ENCODE peak calls at places on chromosomes 2 and 18, in six cellular contexts. One of them, this sample, is unnamed.

GRCh38 chr18:36187826-36188721 is 777 bp downstream of the MOCOS start:
- DNase-seq in stomach: peak; percentile 30
- DNase-seq in left lung: peak; percentile 81
- DNase-seq in neural progenitor cell: peak; percentile 23
- DNase-seq in small intestine: peak; percentile 90
- DNase-seq in adipocyte: peak; percentile 25
- DNase-seq in this sample: no peak

GRCh38 chr2:4901092-4901735 is 791.0 kb upstream of the SOX11 start:
- DNase-seq in adipocyte: no peak
- DNase-seq in small intestine: no peak
- DNase-seq in neural progenitor cell: peak; percentile 82
- DNase-seq in stomach: no peak
- DNase-seq in left lung: peak; percentile 58
- DNase-seq in this sample: no peak

GRCh38 chr2:11610624-11611242 is 59.3 kb downstream of the NTSR2 start:
- DNase-seq in neural progenitor cell: no peak
- DNase-seq in left lung: peak; percentile 72
- DNase-seq in adipocyte: no peak
- DNase-seq in stomach: no peak
- DNase-seq in small intestine: no peak
- DNase-seq in this sample: no peak

GRCh38 chr2:25309402-25309801 is 32.3 kb downstream of the DNMT3A start:
- DNase-seq in stomach: peak; percentile 52
- DNase-seq in neural progenitor cell: peak; percentile 75
- DNase-seq in small intestine: peak; percentile 33
- DNase-seq in left lung: no peak
- DNase-seq in adipocyte: peak; percentile 52
- DNase-seq in this sample: no peak

GRCh38 chr2:205390866-205391265 is 291.4 kb upstream of the NRP2 start:
- DNase-seq in stomach: no peak
- DNase-seq in adipocyte: no peak
- DNase-seq in left lung: no peak
- DNase-seq in small intestine: no peak
- DNase-seq in neural progenitor cell: no peak
- DNase-seq in this sample: no peak

GRCh38 chr2:156343096-156343939 is 10.8 kb upstream of the NR4A2 start:
- DNase-seq in adipocyte: no peak
- DNase-seq in small intestine: no peak
- DNase-seq in stomach: no peak
- DNase-seq in left lung: no peak
- DNase-seq in neural progenitor cell: no peak
- DNase-seq in this sample: no peak

GRCh38 chr18:56030060-56030459 is 442.1 kb upstream of the TCF4 start:
- DNase-seq in stomach: no peak
- DNase-seq in neural progenitor cell: no peak
- DNase-seq in left lung: no peak
- DNase-seq in small intestine: no peak
- DNase-seq in adipocyte: no peak
- DNase-seq in this sample: no peak

GRCh38 chr2:188089896-188090295 is 201.8 kb upstream of the GULP1 start:
- DNase-seq in stomach: no peak
- DNase-seq in adipocyte: no peak
- DNase-seq in neural progenitor cell: no peak
- DNase-seq in left lung: no peak
- DNase-seq in small intestine: no peak
- DNase-seq in this sample: no peak

GRCh38 chr18:22703883-22704626 is 229.1 kb upstream of the RBBP8 start:
- DNase-seq in neural progenitor cell: peak; percentile 66
- DNase-seq in adipocyte: peak; percentile 66
- DNase-seq in left lung: no peak
- DNase-seq in small intestine: peak; percentile 81
- DNase-seq in stomach: no peak
- DNase-seq in this sample: no peak

GRCh38 chr2:28547906-28548600 is 52.2 kb downstream of the PLB1 start:
- DNase-seq in left lung: no peak
- DNase-seq in stomach: no peak
- DNase-seq in small intestine: peak; percentile 42
- DNase-seq in adipocyte: no peak
- DNase-seq in neural progenitor cell: no peak
- DNase-seq in this sample: no peak

GRCh38 chr2:17606851-17607250 is 66.4 kb downstream of the VSNL1 start:
- DNase-seq in adipocyte: no peak
- DNase-seq in stomach: no peak
- DNase-seq in left lung: no peak
- DNase-seq in neural progenitor cell: peak; percentile 28
- DNase-seq in small intestine: no peak
- DNase-seq in this sample: no peak

GRCh38 chr2:136110528-136110927 is 7.4 kb downstream of the CXCR4 start:
- DNase-seq in left lung: no peak
- DNase-seq in adipocyte: no peak
- DNase-seq in small intestine: no peak
- DNase-seq in stomach: no peak
- DNase-seq in neural progenitor cell: no peak
- DNase-seq in this sample: no peak

GRCh38 chr2:188852752-188853151 is 121.4 kb upstream of the COL3A1 start:
- DNase-seq in neural progenitor cell: no peak
- DNase-seq in adipocyte: peak; percentile 55
- DNase-seq in small intestine: no peak
- DNase-seq in left lung: no peak
- DNase-seq in stomach: no peak
- DNase-seq in this sample: no peak

GRCh38 chr18:78411539-78411938 is 568.1 kb upstream of the SALL3 start:
- DNase-seq in neural progenitor cell: no peak
- DNase-seq in adipocyte: no peak
- DNase-seq in stomach: no peak
- DNase-seq in left lung: no peak
- DNase-seq in small intestine: no peak
- DNase-seq in this sample: no peak
- H3K36me3 ChIP-seq in neural progenitor cell: no peaks in the 10 kb centered on the region
- H3K36me3 ChIP-seq in adipocyte: no peaks in the 10 kb centered on the region
- H3K36me3 ChIP-seq in stomach: no peaks in the 10 kb centered on the region
- H3K36me3 ChIP-seq in left lung: no peaks in the 10 kb centered on the region
- H3K36me3 ChIP-seq in small intestine: no peaks in the 10 kb centered on the region
- H3K36me3 ChIP-seq in this sample: no peaks in the 10 kb centered on the region

GRCh38 chr2:227529871-227530270 is 57.9 kb downstream of the AGFG1 start:
- DNase-seq in left lung: no peak
- DNase-seq in neural progenitor cell: no peak
- DNase-seq in small intestine: no peak
- DNase-seq in adipocyte: no peak
- DNase-seq in stomach: no peak
- DNase-seq in this sample: no peak
- H3K36me3 ChIP-seq in left lung: peaks cover 76% of the 10 kb centered on the region
- H3K36me3 ChIP-seq in neural progenitor cell: peaks cover 29% of the 10 kb centered on the region
- H3K36me3 ChIP-seq in small intestine: peaks cover 4% of the 10 kb centered on the region
- H3K36me3 ChIP-seq in adipocyte: peaks cover 82% of the 10 kb centered on the region
- H3K36me3 ChIP-seq in stomach: peaks cover 13% of the 10 kb centered on the region
- H3K36me3 ChIP-seq in this sample: no peaks in the 10 kb centered on the region

DNA sequence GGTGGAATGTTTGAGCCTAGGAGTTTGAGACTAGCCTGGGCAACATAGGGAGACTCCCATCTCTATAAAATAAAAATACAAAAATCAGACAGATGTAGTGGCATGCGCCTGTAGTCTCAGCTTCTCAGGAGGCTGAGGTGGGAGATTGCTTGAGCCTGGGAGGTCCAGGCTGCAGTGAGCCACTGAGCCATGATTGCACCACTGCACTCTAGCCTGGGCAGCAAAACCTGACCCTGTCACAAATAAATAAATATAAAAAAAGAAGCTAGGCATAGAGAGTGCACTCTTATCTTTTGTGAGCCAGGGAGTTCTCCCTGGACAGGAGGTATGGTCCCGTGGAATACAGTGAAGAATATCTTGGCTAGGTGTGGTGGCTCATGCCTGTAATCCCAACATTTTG is 11.0 kb upstream of the KYNU start:
- DNase-seq in left lung: no peak
- DNase-seq in stomach: no peak
- DNase-seq in neural progenitor cell: no peak
- DNase-seq in small intestine: no peak
- DNase-seq in adipocyte: no peak
- DNase-seq in this sample: no peak
- H3K36me3 ChIP-seq in left lung: no peaks in the 10 kb centered on the region
- H3K36me3 ChIP-seq in stomach: no peaks in the 10 kb centered on the region
- H3K36me3 ChIP-seq in neural progenitor cell: no peaks in the 10 kb centered on the region
- H3K36me3 ChIP-seq in small intestine: no peaks in the 10 kb centered on the region
- H3K36me3 ChIP-seq in adipocyte: no peaks in the 10 kb centered on the region
- H3K36me3 ChIP-seq in this sample: no peaks in the 10 kb centered on the region

GRCh38 chr2:169637620-169638019 is 53.5 kb downstream of the PPIG start:
- DNase-seq in stomach: no peak
- DNase-seq in neural progenitor cell: no peak
- DNase-seq in adipocyte: peak; percentile 86
- DNase-seq in left lung: no peak
- DNase-seq in small intestine: no peak
- DNase-seq in this sample: peak; percentile 64

GRCh38 chr2:169641464-169641863 is 52.7 kb downstream of the CFAP210 start:
- DNase-seq in left lung: no peak
- DNase-seq in neural progenitor cell: no peak
- DNase-seq in adipocyte: no peak
- DNase-seq in stomach: no peak
- DNase-seq in small intestine: no peak
- DNase-seq in this sample: no peak

GRCh38 chr2:169640104-169640503 is 54.1 kb downstream of the CFAP210 start:
- DNase-seq in small intestine: peak; percentile 9
- DNase-seq in adipocyte: no peak
- DNase-seq in left lung: no peak
- DNase-seq in neural progenitor cell: no peak
- DNase-seq in stomach: no peak
- DNase-seq in this sample: no peak

DNA sequence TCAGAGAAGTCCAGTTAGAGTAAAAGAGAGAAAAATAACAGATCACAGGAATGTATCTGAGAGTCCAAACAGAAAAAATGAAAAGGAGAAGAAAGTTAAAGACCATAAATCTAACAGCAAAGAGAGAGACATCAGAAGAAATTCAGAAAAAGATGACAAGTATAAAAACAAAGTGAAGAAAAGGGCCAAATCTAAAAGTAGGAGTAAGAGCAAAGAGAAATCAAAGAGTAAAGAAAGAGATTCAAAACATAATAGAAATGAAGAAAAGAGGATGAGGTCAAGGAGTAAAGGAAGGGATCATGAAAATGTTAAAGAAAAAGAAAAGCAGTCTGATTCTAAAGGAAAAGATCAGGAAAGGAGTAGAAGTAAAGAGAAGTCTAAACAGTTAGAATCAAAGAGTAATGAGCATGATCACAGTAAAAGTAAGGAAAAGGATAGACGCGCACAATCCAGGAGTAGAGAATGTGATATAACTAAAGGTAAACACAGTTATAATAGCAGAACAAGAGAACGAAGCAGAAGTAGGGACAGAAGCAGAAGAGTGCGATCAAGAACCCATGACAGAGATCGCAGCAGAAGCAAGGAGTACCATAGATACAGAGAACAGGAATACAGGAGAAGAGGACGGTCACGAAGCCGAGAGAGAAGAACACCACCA is 52.4 kb downstream of the PPIG start:
- DNase-seq in small intestine: no peak
- DNase-seq in stomach: no peak
- DNase-seq in adipocyte: no peak
- DNase-seq in neural progenitor cell: no peak
- DNase-seq in left lung: no peak
- DNase-seq in this sample: no peak
- H3K36me3 ChIP-seq in small intestine: peaks cover 5% of the 10 kb centered on the region
- H3K36me3 ChIP-seq in stomach: peaks cover 24% of the 10 kb centered on the region
- H3K36me3 ChIP-seq in adipocyte: peaks cover 53% of the 10 kb centered on the region
- H3K36me3 ChIP-seq in neural progenitor cell: peaks cover 17% of the 10 kb centered on the region
- H3K36me3 ChIP-seq in left lung: peaks cover 66% of the 10 kb centered on the region
- H3K36me3 ChIP-seq in this sample: peaks cover 3% of the 10 kb centered on the region

DNA sequence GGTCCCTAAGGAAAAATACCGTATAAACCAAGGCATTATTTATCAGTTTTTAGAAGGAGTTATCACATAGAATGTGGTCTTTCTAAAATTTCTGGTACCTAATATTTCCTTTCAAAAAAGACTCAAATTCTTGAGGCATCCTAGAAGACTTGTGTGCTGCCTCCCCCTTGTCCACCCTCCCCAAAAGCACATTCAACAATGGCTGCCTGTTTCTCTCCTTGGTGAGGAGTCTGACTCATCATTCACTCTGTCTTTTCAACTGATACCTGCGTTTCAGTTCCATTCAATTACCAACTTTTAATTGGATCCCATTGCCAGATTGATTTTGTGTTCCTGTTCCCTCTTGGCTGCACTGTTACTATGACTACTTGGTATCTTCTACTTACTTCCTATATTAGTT is 72.8 kb downstream of the XRCC5 start:
- DNase-seq in neural progenitor cell: peak; percentile 28
- DNase-seq in small intestine: no peak
- DNase-seq in adipocyte: no peak
- DNase-seq in stomach: no peak
- DNase-seq in left lung: no peak
- DNase-seq in this sample: no peak
- H3K36me3 ChIP-seq in neural progenitor cell: peaks cover 14% of the 10 kb centered on the region
- H3K36me3 ChIP-seq in small intestine: no peaks in the 10 kb centered on the region
- H3K36me3 ChIP-seq in adipocyte: peaks cover 62% of the 10 kb centered on the region
- H3K36me3 ChIP-seq in stomach: peaks cover 25% of the 10 kb centered on the region
- H3K36me3 ChIP-seq in left lung: peaks cover 35% of the 10 kb centered on the region
- H3K36me3 ChIP-seq in this sample: peaks cover 3% of the 10 kb centered on the region

DNA sequence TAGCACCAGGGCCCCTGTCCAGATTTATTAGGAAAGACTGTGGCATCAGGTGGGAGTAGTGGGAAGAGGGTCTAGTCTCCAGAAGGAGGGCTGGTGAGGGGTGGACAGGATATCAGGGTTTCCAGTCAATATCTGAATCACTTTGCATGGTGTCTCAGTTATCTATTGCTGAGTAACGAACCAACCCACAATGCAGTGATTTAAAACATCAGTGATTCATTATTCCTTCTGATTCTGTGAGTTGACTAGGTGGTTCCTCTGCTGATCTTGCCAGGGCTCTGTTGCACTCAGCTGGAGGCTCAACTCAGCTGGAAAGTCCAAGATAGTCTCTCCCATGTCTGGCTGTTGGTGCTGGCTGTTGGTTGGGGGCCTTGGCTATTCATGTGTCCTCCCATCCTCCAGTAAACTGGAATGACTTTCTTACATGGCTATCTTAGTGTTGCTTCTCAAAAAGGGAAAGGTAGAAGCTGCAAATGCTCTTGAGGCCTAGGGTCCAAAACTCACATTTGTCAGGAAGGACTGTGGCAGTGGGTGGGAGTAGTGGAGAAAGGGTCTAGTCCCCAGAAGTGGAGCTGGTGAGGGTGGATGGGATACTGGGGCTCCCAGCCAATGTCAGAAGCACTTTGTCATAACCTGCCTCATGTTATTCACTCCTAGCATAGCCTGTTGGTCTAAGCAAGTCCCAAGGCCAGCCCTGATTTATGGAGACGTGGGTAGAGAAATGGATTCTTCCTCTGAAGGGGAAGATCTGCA is 13.9 kb downstream of the IL1F10 start:
- DNase-seq in adipocyte: no peak
- DNase-seq in neural progenitor cell: no peak
- DNase-seq in stomach: no peak
- DNase-seq in small intestine: no peak
- DNase-seq in left lung: no peak
- DNase-seq in this sample: no peak
- H3K36me3 ChIP-seq in adipocyte: no peaks in the 10 kb centered on the region
- H3K36me3 ChIP-seq in neural progenitor cell: no peaks in the 10 kb centered on the region
- H3K36me3 ChIP-seq in stomach: no peaks in the 10 kb centered on the region
- H3K36me3 ChIP-seq in small intestine: no peaks in the 10 kb centered on the region
- H3K36me3 ChIP-seq in left lung: no peaks in the 10 kb centered on the region
- H3K36me3 ChIP-seq in this sample: no peaks in the 10 kb centered on the region

GRCh38 chr2:38676681-38677080 is 10.8 kb downstream of the GALM start:
- DNase-seq in small intestine: no peak
- DNase-seq in neural progenitor cell: no peak
- DNase-seq in adipocyte: no peak
- DNase-seq in left lung: no peak
- DNase-seq in stomach: no peak
- DNase-seq in this sample: no peak
- H3K36me3 ChIP-seq in small intestine: no peaks in the 10 kb centered on the region
- H3K36me3 ChIP-seq in neural progenitor cell: no peaks in the 10 kb centered on the region
- H3K36me3 ChIP-seq in adipocyte: peaks cover 27% of the 10 kb centered on the region
- H3K36me3 ChIP-seq in left lung: peaks cover 52% of the 10 kb centered on the region
- H3K36me3 ChIP-seq in stomach: peaks cover 8% of the 10 kb centered on the region
- H3K36me3 ChIP-seq in this sample: peaks cover 1% of the 10 kb centered on the region

This sample was measured in BJ.